ENCODE peak calls at places on chromosomes 16 and 17, in six cellular contexts. N is transverse colon, F is uterus, L is endothelial cell of umbilical vein, S is spleen, U is right lobe of liver. A is an unnamed sample.

GRCh38 chr17:77287432-77288068 is 146.8 kb downstream of the SEC14L1 start:
- DNase-seq in N (peak), F (no peak), L (peak), S (no peak), U (peak), A (peak)

GRCh38 chr17:62869885-62870580 is 61.9 kb upstream of the MARCHF10 start:
- DNase-seq in N (no peak), F (no peak), L (no peak), S (no peak), U (peak), A (no peak)

GRCh38 chr16:66522816-66523590 is 26.9 kb downstream of the TK2 start:
- DNase-seq in N (no peak), F (no peak), L (no peak), S (no peak), U (peak), A (no peak)

GRCh38 chr16:75710344-75710743 is 9.1 kb upstream of the DUXB start:
- DNase-seq in N (no peak), F (no peak), L (no peak), S (no peak), U (no peak), A (no peak)

GRCh38 chr16:87324411-87325275 is 7.5 kb upstream of the C16orf95 start:
- DNase-seq in N (peak), F (peak), L (peak), S (peak), U (no peak), A (no peak)

GRCh38 chr17:82702161-82702932 is 3.8 kb upstream of the RAB40B start:
- DNase-seq in N (peak), F (no peak), L (no peak), S (no peak), U (no peak), A (no peak)

GRCh38 chr16:31202402-31203385 is at the start of gene PYCARD:
- DNase-seq in N (peak), F (peak), L (peak), S (peak), U (peak), A (no peak)

GRCh38 chr17:7393613-7394451 is 493 bp downstream of the PLSCR3 start:
- DNase-seq in N (peak), F (peak), L (no peak), S (peak), U (no peak), A (no peak)

GRCh38 chr16:65309294-65309850 is 187.5 kb upstream of the CDH11 start:
- DNase-seq in N (no peak), F (no peak), L (no peak), S (no peak), U (no peak), A (no peak)

GRCh38 chr16:28309811-28310311 is 17.5 kb downstream of the SBK1 start:
- DNase-seq in N (peak), F (no peak), L (no peak), S (peak), U (no peak), A (no peak)

GRCh38 chr16:19963306-19963705 is 78.7 kb upstream of the GPRC5B start:
- DNase-seq in N (no peak), F (no peak), L (no peak), S (no peak), U (no peak), A (no peak)

GRCh38 chr17:83187782-83188311 is 108.4 kb downstream of the METRNL start:
- DNase-seq in N (no peak), F (no peak), L (no peak), S (no peak), U (no peak), A (no peak)

GRCh38 chr17:12180644-12181261 is 160.1 kb downstream of the MAP2K4 start:
- DNase-seq in N (peak), F (peak), L (peak), S (no peak), U (no peak), A (peak)

GRCh38 chr17:21361020-21361809 is 14.9 kb upstream of the KCNJ12 start:
- DNase-seq in N (no peak), F (no peak), L (no peak), S (no peak), U (no peak), A (no peak)

GRCh38 chr16:27579086-27579980 is 29.4 kb downstream of the KATNIP start:
- DNase-seq in N (no peak), F (no peak), L (no peak), S (no peak), U (no peak), A (no peak)

GRCh38 chr17:47687748-47688147 is 6.2 kb upstream of the TBKBP1 start:
- DNase-seq in N (no peak), F (no peak), L (no peak), S (no peak), U (no peak), A (peak)

GRCh38 chr16:1906846-1907165 is 11.4 kb downstream of the HS3ST6 start:
- DNase-seq in N (no peak), F (no peak), L (no peak), S (no peak), U (no peak), A (no peak)

GRCh38 chr16:48517493-48517892 is 92.5 kb downstream of the N4BP1 start:
- DNase-seq in N (no peak), F (no peak), L (no peak), S (peak), U (peak), A (no peak)

GRCh38 chr17:1229354-1229890 is 40.8 kb upstream of the BHLHA9 start:
- DNase-seq in N (peak), F (no peak), L (no peak), S (peak), U (peak), A (no peak)

GRCh38 chr16:65967376-65967775 is 399.1 kb upstream of the CDH5 start:
- DNase-seq in N (no peak), F (no peak), L (no peak), S (no peak), U (no peak), A (no peak)

GRCh38 chr17:78933959-78934568 is 8.9 kb upstream of the TIMP2 start:
- DNase-seq in N (peak), F (peak), L (peak), S (peak), U (peak), A (peak)

GRCh38 chr17:27630607-27631408 is at the start of gene LGALS9:
- DNase-seq in N (peak), F (no peak), L (peak), S (peak), U (no peak), A (no peak)

GRCh38 chr16:81778861-81779539 is at the start of gene PLCG2:
- DNase-seq in N (peak), F (peak), L (peak), S (peak), U (peak), A (peak)

GRCh38 chr16:49564577-49565224 is 191.1 kb downstream of the C16orf78 start:
- DNase-seq in N (no peak), F (no peak), L (no peak), S (no peak), U (no peak), A (no peak)

GRCh38 chr17:40038882-40039513 is 15.2 kb downstream of the MED24 start:
- DNase-seq in N (peak), F (peak), L (peak), S (peak), U (peak), A (no peak)

GRCh38 chr16:46848768-46849764 is 18.1 kb upstream of the C16orf87 start:
- DNase-seq in N (no peak), F (no peak), L (no peak), S (peak), U (no peak), A (no peak)

GRCh38 chr17:3712811-3713463 is 10.8 kb upstream of the HASPIN start:
- DNase-seq in N (no peak), F (no peak), L (no peak), S (no peak), U (no peak), A (no peak)

GRCh38 chr16:78005881-78006280 is 16.5 kb upstream of the CLEC3A start:
- DNase-seq in N (no peak), F (no peak), L (no peak), S (no peak), U (no peak), A (no peak)

GRCh38 chr17:43564080-43564594 is 18.0 kb upstream of the ETV4 start:
- DNase-seq in N (no peak), F (no peak), L (no peak), S (no peak), U (no peak), A (no peak)

GRCh38 chr16:82963653-82964052 is 336.9 kb downstream of the CDH13 start:
- DNase-seq in N (no peak), F (no peak), L (no peak), S (peak), U (no peak), A (no peak)

GRCh38 chr17:8448310-8448709 is 12.6 kb downstream of the NDEL1 start:
- DNase-seq in N (no peak), F (no peak), L (no peak), S (no peak), U (no peak), A (no peak)

GRCh38 chr17:29574732-29575510 is 6.4 kb downstream of the TP53I13 start:
- DNase-seq in N (peak), F (no peak), L (no peak), S (peak), U (peak), A (no peak)

GRCh38 chr17:5286846-5287245 is 4.8 kb downstream of the RABEP1 start:
- DNase-seq in N (no peak), F (no peak), L (no peak), S (no peak), U (no peak), A (no peak)

GRCh38 chr17:59800530-59800942 is 92.2 kb downstream of the TUBD1 start:
- DNase-seq in N (no peak), F (no peak), L (no peak), S (no peak), U (no peak), A (no peak)

GRCh38 chr16:56999409-57000270 is 10.3 kb downstream of the NLRC5 start:
- DNase-seq in N (no peak), F (no peak), L (no peak), S (peak), U (peak), A (no peak)

GRCh38 chr16:56518435-56518834 is 1.4 kb downstream of the BBS2 start:
- DNase-seq in N (no peak), F (no peak), L (no peak), S (no peak), U (no peak), A (peak)

GRCh38 chr16:12425134-12425941 is 378.3 kb downstream of the CPPED1 start:
- DNase-seq in N (no peak), F (no peak), L (no peak), S (no peak), U (no peak), A (no peak)

GRCh38 chr16:715448-716249 is 731 bp downstream of the METRN start:
- DNase-seq in N (no peak), F (no peak), L (no peak), S (no peak), U (no peak), A (no peak)

GRCh38 chr16:714079-714478 is 839 bp upstream of the METRN start:
- DNase-seq in N (no peak), F (no peak), L (no peak), S (no peak), U (no peak), A (no peak)

GRCh38 chr16:716768-717325 is 1.9 kb downstream of the METRN start:
- DNase-seq in N (no peak), F (no peak), L (no peak), S (no peak), U (no peak), A (no peak)

GRCh38 chr16:716250-716607 is 1.3 kb downstream of the METRN start:
- DNase-seq in N (no peak), F (no peak), L (no peak), S (no peak), U (peak), A (peak)

DNA sequence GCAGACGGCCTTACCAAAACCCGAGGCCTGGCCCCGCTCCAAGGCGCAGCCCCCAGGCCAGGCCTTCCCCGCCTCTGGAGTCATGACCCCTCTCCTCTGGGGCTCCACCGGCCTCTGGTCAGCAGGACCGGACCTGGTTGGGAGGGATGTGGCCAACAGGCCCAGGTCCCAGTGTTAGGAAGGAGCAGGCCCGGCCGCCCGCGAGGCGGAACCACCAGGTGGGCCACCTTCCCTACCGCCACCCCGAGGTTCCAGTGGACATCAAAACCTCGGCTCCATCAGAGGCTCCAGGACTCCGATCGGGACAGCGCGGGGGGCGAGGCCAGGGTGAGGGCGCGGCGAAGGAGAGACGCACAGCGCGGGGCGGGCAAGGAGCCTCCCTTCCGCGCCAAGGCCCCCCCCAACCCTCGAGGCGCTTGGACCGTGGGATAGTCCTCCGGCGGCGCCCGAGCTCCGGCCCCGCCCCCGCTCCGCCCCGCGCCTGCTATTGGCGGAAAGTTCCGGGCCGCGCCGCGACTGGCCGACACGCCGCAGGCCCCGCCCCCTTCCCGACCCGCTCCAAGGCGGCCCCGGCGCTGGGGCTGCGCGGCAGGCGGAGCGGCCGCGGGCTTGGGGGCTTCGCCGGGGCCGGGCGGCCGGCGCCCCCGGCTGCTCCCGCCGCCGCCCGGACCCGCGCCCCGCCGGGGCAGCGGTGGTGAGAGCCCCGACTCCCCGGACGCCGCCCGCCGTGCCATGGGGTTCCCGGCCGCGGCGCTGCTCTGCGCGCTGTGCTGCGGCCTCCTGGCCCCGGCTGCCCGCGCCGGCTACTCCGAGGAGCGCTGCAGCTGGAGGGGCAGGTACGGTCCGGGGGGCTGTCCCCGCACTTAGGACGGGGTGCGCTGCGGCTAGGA is at the start of gene METRN:
- DNase-seq in N (peak), F (peak), L (peak), S (peak), U (peak), A (peak)
- TF ChIP-seq POLR2A in N (no peak), F (no peak), L (no peak), S (no peak), U (no peak), A (peak)

GRCh38 chr17:37671813-37672544 is 28.7 kb upstream of the DDX52 start:
- DNase-seq in N (no peak), F (no peak), L (no peak), S (no peak), U (no peak), A (peak)

GRCh38 chr17:37672545-37673078 is 29.4 kb upstream of the DDX52 start:
- DNase-seq in N (no peak), F (no peak), L (no peak), S (no peak), U (no peak), A (no peak)

GRCh38 chr17:37673386-37673785 is 30.1 kb upstream of the DDX52 start:
- DNase-seq in N (no peak), F (no peak), L (no peak), S (no peak), U (no peak), A (no peak)

GRCh38 chr17:37676115-37676925 is 33.1 kb upstream of the DDX52 start:
- DNase-seq in N (peak), F (no peak), L (no peak), S (no peak), U (peak), A (no peak)

GRCh38 chr17:37674511-37674910 is 31.3 kb upstream of the DDX52 start:
- DNase-seq in N (no peak), F (no peak), L (no peak), S (no peak), U (no peak), A (no peak)
- TF ChIP-seq POLR2A in N (no peak), F (no peak), L (no peak), S (no peak), U (no peak), A (no peak)

GRCh38 chr17:32626371-32626770 is 139.6 kb downstream of the CDK5R1 start:
- DNase-seq in N (no peak), F (no peak), L (no peak), S (no peak), U (no peak), A (no peak)

GRCh38 chr17:32625971-32626370 is 139.2 kb downstream of the CDK5R1 start:
- DNase-seq in N (no peak), F (no peak), L (no peak), S (no peak), U (no peak), A (no peak)

GRCh38 chr17:32627233-32628008 is 140.6 kb downstream of the CDK5R1 start:
- DNase-seq in N (no peak), F (no peak), L (no peak), S (no peak), U (peak), A (no peak)

GRCh38 chr17:32629563-32630190 is 142.9 kb downstream of the CDK5R1 start:
- DNase-seq in N (no peak), F (no peak), L (no peak), S (no peak), U (no peak), A (no peak)

DNA sequence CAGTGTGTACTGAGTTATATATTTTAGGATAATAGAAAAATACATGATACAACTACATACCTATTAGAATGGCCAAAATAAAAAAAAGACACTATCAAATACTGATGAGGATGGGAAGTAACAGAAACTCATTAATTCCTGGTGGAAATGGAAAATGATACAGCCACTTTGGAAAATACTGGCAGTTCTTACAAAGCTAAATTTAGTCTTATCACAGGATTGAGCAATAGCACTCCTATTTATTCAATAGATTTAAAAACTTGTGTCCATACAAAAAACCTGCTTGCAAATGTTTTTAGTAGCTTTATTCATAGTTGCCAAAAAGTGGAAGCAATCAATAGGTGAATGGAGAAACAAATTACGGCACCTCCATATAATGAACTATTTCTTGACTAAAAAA is 141.9 kb downstream of the CDK5R1 start:
- DNase-seq in N (no peak), F (no peak), L (no peak), S (no peak), U (no peak), A (no peak)
- TF ChIP-seq POLR2A in N (no peak), F (no peak), L (no peak), S (no peak), U (no peak), A (no peak)

GRCh38 chr17:38871247-38871991 is 1.6 kb downstream of the LASP1 start:
- DNase-seq in N (peak), F (peak), L (peak), S (peak), U (peak), A (no peak)

GRCh38 chr17:38870259-38871165 is 654 bp downstream of the LASP1 start:
- DNase-seq in N (peak), F (peak), L (peak), S (peak), U (peak), A (no peak)

GRCh38 chr17:38868095-38868967 is 1.5 kb upstream of the LASP1 start:
- DNase-seq in N (peak), F (peak), L (peak), S (no peak), U (no peak), A (no peak)

GRCh38 chr17:38868968-38869646 is 751 bp upstream of the LASP1 start:
- DNase-seq in N (peak), F (peak), L (peak), S (peak), U (peak), A (no peak)

GRCh38 chr17:38869647-38870258 is at the start of gene LASP1:
- DNase-seq in N (peak), F (peak), L (peak), S (peak), U (peak), A (no peak)
- TF ChIP-seq POLR2A in N (peak), F (peak), L (peak), S (peak), U (peak), A (peak)

DNA sequence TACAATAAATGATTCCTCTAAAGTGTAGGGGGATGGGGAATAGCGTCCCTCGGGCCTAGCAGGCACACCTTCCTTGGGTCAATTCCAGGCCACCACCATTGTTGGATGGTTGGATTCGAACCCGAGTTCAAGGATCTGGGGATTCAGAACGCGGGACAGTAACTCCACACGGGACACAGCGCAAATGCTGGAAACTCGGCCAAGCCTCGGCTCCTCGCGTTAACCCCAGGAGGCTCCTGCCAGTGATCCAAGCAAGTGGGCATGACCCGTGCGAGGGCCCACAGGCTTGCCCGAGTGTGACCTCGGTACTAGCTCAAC is 589 bp downstream of the B9D1 start:
- DNase-seq in N (no peak), F (no peak), L (no peak), S (no peak), U (no peak), A (no peak)
- TF ChIP-seq POLR2A in N (no peak), F (no peak), L (peak), S (no peak), U (no peak), A (no peak)